ENCODE peak calls at places on chromosomes 1 and 21, in five cellular contexts. B is transverse colon, A is tibial artery, R is astrocyte, U is heart right ventricle. D is an unnamed sample. For H3K4me1, the result is how much of the 10 kb centered on the place peaks cover.

GRCh38 chr1:47763456-47764171 is 233.6 kb downstream of the TRABD2B start:
- DNase-seq in B (no peak), A (peak), R (no peak), U (no peak), D (no peak)

GRCh38 chr1:43522776-43523480 is 7.8 kb upstream of the PTPRF start:
- DNase-seq in B (peak), A (peak), R (peak), U (no peak), D (no peak)

GRCh38 chr1:58290685-58291372 is 255.7 kb downstream of the OMA1 start:
- DNase-seq in B (no peak), A (no peak), R (peak), U (no peak), D (no peak)

GRCh38 chr1:181743878-181744312 is 260.6 kb downstream of the CACNA1E start:
- DNase-seq in B (no peak), A (peak), R (no peak), U (peak), D (peak)

GRCh38 chr1:100230760-100231159 is 18.9 kb downstream of the DBT start:
- DNase-seq in B (no peak), A (no peak), R (no peak), U (no peak), D (no peak)

GRCh38 chr1:46062651-46063319 is 69.6 kb downstream of the PIK3R3 start:
- DNase-seq in B (peak), A (no peak), R (no peak), U (no peak), D (no peak)

GRCh38 chr1:25765910-25766645 is 33.9 kb upstream of the SELENON start:
- DNase-seq in B (no peak), A (no peak), R (no peak), U (no peak), D (no peak)

GRCh38 chr1:7953850-7954609 is 7.5 kb upstream of the PARK7 start:
- DNase-seq in B (peak), A (peak), R (peak), U (peak), D (peak)

GRCh38 chr1:41673806-41674205 is 189.3 kb upstream of the EDN2 start:
- DNase-seq in B (no peak), A (no peak), R (no peak), U (no peak), D (no peak)

GRCh38 chr1:5067251-5067650 is 412.8 kb downstream of the AJAP1 start:
- DNase-seq in B (no peak), A (no peak), R (no peak), U (no peak), D (no peak)

GRCh38 chr1:76170114-76170513 is 95.6 kb downstream of the ST6GALNAC3 start:
- DNase-seq in B (no peak), A (no peak), R (no peak), U (no peak), D (no peak)

GRCh38 chr1:156705321-156705917 is at the start of gene CRABP2:
- DNase-seq in B (peak), A (peak), R (no peak), U (no peak), D (no peak)

GRCh38 chr1:97621955-97622354 is 298.9 kb downstream of the DPYD start:
- DNase-seq in B (no peak), A (no peak), R (peak), U (no peak), D (no peak)

GRCh38 chr1:51686450-51686849 is 69.6 kb downstream of the OSBPL9 start:
- DNase-seq in B (no peak), A (no peak), R (peak), U (no peak), D (no peak)

GRCh38 chr21:29078884-29079765 is 5.7 kb upstream of the CCT8 start:
- DNase-seq in B (no peak), A (no peak), R (peak), U (no peak), D (peak)

GRCh38 chr1:236568285-236568894 is 35.9 kb downstream of the HEATR1 start:
- DNase-seq in B (no peak), A (no peak), R (no peak), U (no peak), D (no peak)

GRCh38 chr1:168767885-168768584 is 39.0 kb upstream of the DPT start:
- DNase-seq in B (peak), A (peak), R (peak), U (peak), D (peak)

GRCh38 chr1:34176830-34177613 is at the start of gene C1orf94:
- DNase-seq in B (no peak), A (no peak), R (no peak), U (no peak), D (no peak)

GRCh38 chr21:29187939-29188338 is 57.5 kb downstream of the MAP3K7CL start:
- DNase-seq in B (no peak), A (no peak), R (peak), U (no peak), D (no peak)

GRCh38 chr1:39409055-39409816 is 82.2 kb upstream of the BMP8A start:
- DNase-seq in B (peak), A (peak), R (no peak), U (peak), D (peak)

GRCh38 chr1:13605159-13605558 is 21.5 kb downstream of the PDPN start:
- DNase-seq in B (no peak), A (no peak), R (peak), U (no peak), D (no peak)

GRCh38 chr1:13604191-13604590 is 20.6 kb downstream of the PDPN start:
- DNase-seq in B (no peak), A (no peak), R (no peak), U (no peak), D (no peak)

DNA sequence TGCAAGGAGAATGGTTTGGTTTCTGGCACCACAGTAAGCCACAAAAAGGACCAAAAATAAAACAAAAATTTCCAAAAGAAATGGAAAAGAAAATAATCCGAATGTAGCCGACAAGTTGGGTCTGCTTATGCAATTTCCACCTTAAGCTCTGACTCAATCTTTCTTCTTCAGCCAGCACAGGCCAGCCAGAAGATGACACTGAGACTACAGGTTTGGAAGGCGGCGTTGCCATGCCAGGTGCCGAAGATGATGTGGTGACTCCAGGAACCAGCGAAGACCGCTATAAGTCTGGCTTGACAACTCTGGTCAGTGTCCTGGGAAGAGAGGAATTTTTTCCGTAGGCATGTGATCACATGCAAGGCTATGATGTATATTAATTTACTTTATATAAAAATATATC is 23.4 kb downstream of the PDPN start:
- DNase-seq in B (no peak), A (no peak), R (no peak), U (no peak), D (no peak)
- H3K27ac ChIP-seq in B (no peak), A (no peak), R (no peak), U (no peak), D (no peak)

DNA sequence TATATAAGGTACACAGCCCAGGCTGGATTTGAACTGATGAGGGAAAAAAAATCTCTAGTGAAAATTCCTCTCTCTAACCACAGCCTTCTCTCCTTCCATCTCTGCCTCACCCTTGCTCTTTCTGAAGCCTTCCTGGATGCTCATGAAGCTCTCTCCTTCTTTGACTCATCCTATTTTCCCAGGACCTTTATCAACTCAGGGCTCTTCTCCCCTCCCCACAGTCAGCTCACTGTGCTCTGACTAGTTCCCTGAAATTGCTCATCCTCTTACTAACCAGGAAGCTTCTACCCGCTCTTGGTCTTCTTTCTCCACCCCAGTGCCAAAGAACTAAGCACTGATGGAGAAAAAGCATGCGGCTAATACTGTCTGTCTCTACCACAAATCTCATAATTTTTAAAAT is 46.4 kb upstream of the ERG start:
- DNase-seq in B (no peak), A (no peak), R (peak), U (no peak), D (no peak)
- H3K4me1 ChIP-seq in B (under half), A (under half), R (under half), U (under half), D (under half)

DNA sequence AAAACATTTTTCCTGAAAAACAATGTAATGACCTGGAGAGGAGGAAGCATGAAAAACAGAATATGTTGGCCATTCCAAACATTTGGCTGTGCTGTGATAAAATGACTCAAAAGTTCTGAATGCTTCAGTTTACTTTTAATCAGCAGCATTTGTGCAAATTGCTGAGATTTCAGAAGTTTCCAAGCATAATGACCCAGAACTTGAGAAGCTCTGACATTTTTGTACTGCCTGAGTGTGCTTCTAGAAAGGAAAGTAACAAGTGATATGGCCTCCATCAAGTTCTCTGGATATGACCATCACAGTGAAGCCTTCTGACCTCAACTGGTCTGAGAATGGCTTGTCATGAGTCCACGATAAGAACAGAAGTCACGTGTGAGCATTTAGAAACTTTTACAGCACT is 283.4 kb upstream of the ZRANB2 start:
- DNase-seq in B (no peak), A (no peak), R (peak), U (no peak), D (no peak)
- H3K27ac ChIP-seq in B (no peak), A (no peak), R (no peak), U (no peak), D (no peak)

DNA sequence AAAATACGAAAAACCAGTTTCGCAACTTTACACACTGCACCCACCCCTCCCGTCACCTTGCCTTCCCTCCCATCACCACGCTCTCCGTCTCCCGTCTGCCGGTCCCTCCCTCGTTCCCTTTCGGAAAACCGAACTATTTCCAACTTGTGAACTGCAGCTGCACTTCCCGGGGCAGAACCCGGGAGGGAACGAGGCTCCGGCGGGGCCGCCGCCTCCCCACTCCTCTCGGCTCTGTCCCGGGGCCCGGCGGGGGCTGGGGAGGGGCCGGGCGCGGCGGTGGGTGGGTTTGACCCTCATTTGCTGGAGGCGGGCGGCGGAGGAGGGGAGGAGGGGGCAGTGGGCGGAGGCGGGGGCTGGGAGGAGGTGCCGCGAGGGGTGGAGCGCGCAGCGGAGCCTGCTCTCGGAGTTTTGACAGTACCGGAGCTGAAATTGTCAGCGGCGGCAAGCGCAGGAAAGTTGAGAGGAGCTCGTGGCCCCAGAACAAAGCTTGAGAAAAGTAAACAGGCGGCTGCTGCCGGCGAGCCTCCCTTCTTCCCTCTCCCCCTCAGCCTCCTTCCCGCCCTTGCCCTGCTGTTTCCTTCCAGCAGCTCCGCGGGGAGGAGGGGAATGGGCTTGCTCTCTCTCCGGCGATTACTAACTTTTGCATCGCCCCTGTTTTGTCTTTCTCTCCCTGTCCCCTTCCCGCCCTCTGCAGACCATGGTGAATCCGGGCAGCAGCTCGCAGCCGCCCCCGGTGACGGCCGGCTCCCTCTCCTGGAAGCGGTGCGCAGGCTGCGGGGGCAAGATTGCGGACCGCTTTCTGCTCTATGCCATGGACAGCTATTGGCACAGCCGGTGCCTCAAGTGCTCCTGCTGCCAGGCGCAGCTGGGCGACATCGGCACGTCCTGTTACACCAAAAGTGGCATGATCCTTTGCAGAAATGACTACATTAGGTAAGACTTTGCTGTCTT is 2.9 kb downstream of the LMO4 start:
- DNase-seq in B (peak), A (peak), R (peak), U (peak), D (peak)
- H3K4me1 ChIP-seq in B (under half), A (under half), R (under half), U (under half), D (under half)

DNA sequence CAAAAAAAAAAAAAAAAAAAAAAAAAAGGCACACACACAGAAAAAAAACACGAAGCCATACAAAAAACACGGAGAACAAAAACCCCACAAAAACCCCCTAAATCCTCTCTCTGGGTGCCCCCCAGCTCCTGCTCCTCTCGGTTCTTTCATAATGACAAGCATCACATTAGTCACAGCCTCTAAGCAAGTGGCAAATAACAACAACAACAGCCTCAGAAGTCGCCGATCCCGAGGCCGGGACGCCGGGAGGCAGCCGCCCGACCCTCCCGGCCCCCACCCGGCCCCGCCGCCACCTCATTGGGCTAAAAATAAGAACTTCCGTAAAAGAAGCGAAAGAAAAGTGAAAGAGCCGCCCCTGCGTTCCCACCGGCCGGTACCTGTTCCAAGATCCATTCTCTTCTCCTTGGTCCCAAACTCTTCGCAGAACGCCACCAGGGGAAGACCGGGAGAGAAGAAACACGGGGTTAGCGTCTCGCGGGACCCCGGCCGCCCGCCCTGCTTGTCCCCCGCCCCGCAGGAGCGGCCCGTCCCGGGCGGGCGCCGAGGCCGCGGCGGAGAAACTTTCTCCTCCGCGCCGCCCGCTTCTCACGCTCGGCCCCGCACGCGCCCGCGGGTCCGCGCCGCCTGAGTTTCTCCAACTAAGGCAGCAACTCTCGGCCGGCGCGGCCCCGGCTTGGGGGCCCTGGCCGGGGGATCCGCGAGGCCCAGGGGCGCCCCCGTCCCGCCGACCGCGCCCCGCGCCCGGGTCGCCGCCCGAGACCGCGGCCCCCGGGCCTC is 102.8 kb downstream of the CASZ1 start:
- DNase-seq in B (peak), A (no peak), R (no peak), U (no peak), D (no peak)
- H3K27ac ChIP-seq in B (peak), A (peak), R (no peak), U (peak), D (peak)

GRCh38 chr21:38299651-38300050 is 42.9 kb downstream of the KCNJ15 start:
- DNase-seq in B (no peak), A (no peak), R (no peak), U (no peak), D (no peak)

GRCh38 chr21:38300180-38300579 is 43.4 kb downstream of the KCNJ15 start:
- DNase-seq in B (no peak), A (no peak), R (no peak), U (no peak), D (no peak)

GRCh38 chr21:38297871-38298270 is 41.1 kb downstream of the KCNJ15 start:
- DNase-seq in B (no peak), A (no peak), R (no peak), U (no peak), D (no peak)

GRCh38 chr21:38297193-38297592 is 40.4 kb downstream of the KCNJ15 start:
- DNase-seq in B (no peak), A (no peak), R (peak), U (no peak), D (no peak)

GRCh38 chr21:38298833-38299232 is 42.0 kb downstream of the KCNJ15 start:
- DNase-seq in B (no peak), A (no peak), R (no peak), U (no peak), D (no peak)
- H3K4me1 ChIP-seq in B (under half), A (under half), R (under half), U (under half), D (under half)

GRCh38 chr1:161069201-161069685 is 448 bp downstream of the ARHGAP30 start:
- DNase-seq in B (no peak), A (no peak), R (no peak), U (no peak), D (no peak)
- H3K27ac ChIP-seq in B (peak), A (no peak), R (no peak), U (peak), D (no peak)